ENCODE peak calls at places on chromosomes 1 and 21, in five cellular contexts. E is body of pancreas, D is uterus, L is psoas muscle, U is stomach. Q is an unnamed sample.
A peak's percentile ranks its signal among the peaks of the same experiment; 100 is the strongest.

GRCh38 chr1:151501474-151501873 is 9.7 kb upstream of the CGN start:
- DNase-seq in D (no peak), U (no peak), E (no peak), L (no peak), Q (no peak)

GRCh38 chr1:30303387-30303786 is 420.0 kb downstream of the MATN1 start:
- DNase-seq in L (no peak), E (no peak), D (no peak), U (no peak), Q (no peak)

GRCh38 chr1:184152502-184152901 is 101.0 kb downstream of the TSEN15 start:
- DNase-seq in L (peak; percentile 61), D (peak; percentile 38), E (no peak), U (no peak), Q (peak; percentile 34)

GRCh38 chr1:200217703-200218102 is 190.2 kb downstream of the NR5A2 start:
- DNase-seq in D (no peak), L (no peak), U (no peak), E (no peak), Q (no peak)

GRCh38 chr1:244289976-244290375 is 161.7 kb downstream of the ADSS2 start:
- DNase-seq in U (no peak), D (no peak), L (no peak), E (no peak), Q (no peak)

GRCh38 chr1:163085041-163085903 is 16.1 kb downstream of the RGS4 start:
- DNase-seq in E (no peak), D (no peak), U (no peak), L (no peak), Q (no peak)

GRCh38 chr1:40076895-40077312 is 20.1 kb downstream of the PPT1 start:
- DNase-seq in L (no peak), D (peak; percentile 36), U (no peak), E (no peak), Q (no peak)

GRCh38 chr1:4366091-4366490 is 288.3 kb upstream of the AJAP1 start:
- DNase-seq in E (no peak), U (no peak), D (no peak), L (no peak), Q (no peak)

GRCh38 chr1:116988248-116988647 is 13.3 kb upstream of the CD101 start:
- DNase-seq in E (no peak), U (no peak), L (no peak), D (no peak), Q (peak; percentile 38)

GRCh38 chr1:185674201-185674600 is 60.0 kb upstream of the HMCN1 start:
- DNase-seq in E (no peak), L (no peak), U (no peak), D (no peak), Q (no peak)

GRCh38 chr1:89802841-89803240 is 18.0 kb upstream of the LRRC8D start:
- DNase-seq in D (no peak), L (no peak), E (no peak), U (no peak), Q (no peak)

GRCh38 chr1:12085643-12086260 is 22.6 kb downstream of the TNFRSF8 start:
- DNase-seq in U (no peak), D (no peak), E (no peak), L (no peak), Q (no peak)

GRCh38 chr1:212247179-212247721 is 38.0 kb upstream of the PPP2R5A start:
- DNase-seq in D (no peak), L (no peak), E (no peak), U (no peak), Q (peak; percentile 19)

GRCh38 chr1:203692565-203693470 is 66.2 kb downstream of the ATP2B4 start:
- DNase-seq in D (peak; percentile 92), E (peak; percentile 75), L (peak; percentile 91), U (peak; percentile 65), Q (peak; percentile 82)

GRCh38 chr1:152049291-152050073 is 12.7 kb upstream of the S100A11 start:
- DNase-seq in D (no peak), E (no peak), U (no peak), L (no peak), Q (no peak)

GRCh38 chr1:232844791-232845190 is 39.6 kb downstream of the MAP10 start:
- DNase-seq in D (no peak), E (no peak), U (no peak), L (no peak), Q (no peak)

GRCh38 chr1:12206792-12207424 is 22.9 kb upstream of the VPS13D start:
- DNase-seq in L (no peak), U (no peak), D (no peak), E (no peak), Q (no peak)

GRCh38 chr1:202154766-202155477 is 5.5 kb downstream of the PTPN7 start:
- DNase-seq in L (no peak), E (peak; percentile 30), D (no peak), U (peak; percentile 49), Q (no peak)

GRCh38 chr1:65068202-65069011 is 79.6 kb upstream of the AK4 start:
- DNase-seq in D (peak; percentile 29), L (no peak), E (peak; percentile 24), U (no peak), Q (no peak)

GRCh38 chr1:161954050-161954449 is 69.6 kb downstream of the OLFML2B start:
- DNase-seq in E (no peak), U (no peak), D (no peak), L (no peak), Q (no peak)

GRCh38 chr1:27816921-27817630 is 13.5 kb upstream of the PPP1R8 start:
- DNase-seq in D (no peak), E (no peak), U (no peak), L (no peak), Q (no peak)

GRCh38 chr1:10616696-10617095 is 141.9 kb downstream of the PEX14 start:
- DNase-seq in L (no peak), U (no peak), E (no peak), D (no peak), Q (no peak)

GRCh38 chr21:32886339-32886738 is 114.8 kb upstream of the PAXBP1 start:
- DNase-seq in D (no peak), E (no peak), U (no peak), L (no peak), Q (no peak)

GRCh38 chr21:40466893-40467483 is 380.0 kb downstream of the DSCAM start:
- DNase-seq in D (no peak), U (no peak), L (no peak), E (no peak), Q (no peak)

GRCh38 chr1:245997471-245998258 is 509.4 kb downstream of the SMYD3 start:
- DNase-seq in D (no peak), E (peak; percentile 41), U (peak; percentile 88), L (no peak), Q (peak; percentile 56)

GRCh38 chr21:42574234-42575027 is 60.8 kb downstream of the SLC37A1 start:
- DNase-seq in L (no peak), E (peak; percentile 8), D (peak; percentile 7), U (peak; percentile 25), Q (no peak)

GRCh38 chr1:168636200-168636599 is 59.8 kb downstream of the XCL1 start:
- DNase-seq in E (no peak), D (no peak), U (no peak), L (no peak), Q (no peak)

GRCh38 chr1:165695011-165695410 is 3.4 kb downstream of the ALDH9A1 start:
- DNase-seq in L (no peak), D (no peak), U (no peak), E (no peak), Q (no peak)

GRCh38 chr1:26833432-26834405 is 7.2 kb downstream of the ZDHHC18 start:
- DNase-seq in L (peak; percentile 64), E (no peak), D (no peak), U (peak; percentile 64), Q (peak; percentile 30)

GRCh38 chr1:154434346-154435075 is 29.4 kb downstream of the IL6R start:
- DNase-seq in L (peak; percentile 89), E (peak; percentile 50), D (peak; percentile 91), U (peak; percentile 81), Q (peak; percentile 86)

GRCh38 chr21:24829397-24829796 is 777.9 kb downstream of the MRPL39 start:
- DNase-seq in L (no peak), E (no peak), D (no peak), U (no peak), Q (no peak)

GRCh38 chr1:25837253-25837875 is 17.6 kb downstream of the MTFR1L start:
- DNase-seq in E (no peak), D (no peak), U (no peak), L (no peak), Q (no peak)

GRCh38 chr1:160446945-160447600 is 46.7 kb downstream of the VANGL2 start:
- DNase-seq in E (no peak), U (no peak), L (no peak), D (no peak), Q (no peak)

GRCh38 chr1:117336087-117336817 is 31.0 kb upstream of the MAN1A2 start:
- DNase-seq in D (no peak), U (no peak), L (no peak), E (no peak), Q (no peak)

GRCh38 chr1:65011983-65012382 is 45.6 kb upstream of the JAK1 start:
- DNase-seq in L (no peak), U (no peak), D (no peak), E (no peak), Q (no peak)

DNA sequence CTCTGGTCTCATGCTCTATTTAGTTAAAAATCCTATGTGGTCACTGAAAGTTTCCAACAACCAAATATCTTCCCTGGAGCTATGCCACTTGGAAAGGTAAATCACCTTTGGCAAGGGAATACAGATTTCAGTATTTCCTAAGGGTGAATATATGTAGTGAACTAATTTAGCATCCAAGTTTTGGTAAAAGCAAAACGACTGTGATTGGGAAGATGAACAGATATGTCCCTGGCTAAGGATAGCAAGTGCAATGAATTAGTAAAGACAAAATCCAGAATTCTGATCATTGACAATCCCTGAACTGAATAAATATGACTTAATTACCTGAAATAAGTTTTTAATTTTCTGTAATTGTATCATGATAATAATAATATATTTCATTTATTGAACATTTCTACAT is at the start of gene OR2T33:
- DNase-seq in D (no peak), U (no peak), L (no peak), E (no peak), Q (no peak)
- H3K9me3 ChIP-seq in D (no peaks in the 10 kb centered on the region), U (no peaks in the 10 kb centered on the region), L (peaks cover 7% of the 10 kb centered on the region), E (no peaks in the 10 kb centered on the region), Q (peaks cover 16% of the 10 kb centered on the region)

GRCh38 chr1:177170756-177171535 is at the start of gene BRINP2:
- DNase-seq in E (peak; percentile 43), L (peak; percentile 73), U (peak; percentile 56), D (no peak), Q (peak; percentile 47)
- H3K9me3 ChIP-seq in E (no peaks in the 10 kb centered on the region), L (no peaks in the 10 kb centered on the region), U (no peaks in the 10 kb centered on the region), D (no peaks in the 10 kb centered on the region), Q (no peaks in the 10 kb centered on the region)

DNA sequence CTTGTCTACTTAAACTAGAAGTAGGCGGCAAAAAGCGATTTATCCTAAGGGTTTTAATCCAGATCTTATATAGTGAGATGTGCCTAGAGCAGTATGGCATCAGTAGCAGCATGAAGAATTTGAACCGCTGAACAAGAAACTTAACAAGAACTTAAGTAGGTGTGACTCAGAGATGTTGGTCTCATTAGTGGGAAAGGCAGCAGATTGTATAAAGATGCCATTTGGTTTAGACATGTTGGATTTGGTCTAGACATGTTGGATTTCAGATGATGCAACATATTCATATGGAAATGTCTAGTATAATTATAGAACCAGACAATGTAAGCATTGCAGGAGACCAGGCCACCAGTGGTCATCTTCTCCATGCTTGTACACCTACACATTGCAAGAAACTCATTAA is 42.1 kb upstream of the ZP4 start:
- DNase-seq in L (no peak), D (no peak), U (no peak), E (no peak), Q (no peak)
- H3K9me3 ChIP-seq in L (no peaks in the 10 kb centered on the region), D (no peaks in the 10 kb centered on the region), U (no peaks in the 10 kb centered on the region), E (no peaks in the 10 kb centered on the region), Q (no peaks in the 10 kb centered on the region)

GRCh38 chr21:18987515-18988026 is 584.0 kb upstream of the TMPRSS15 start:
- DNase-seq in L (no peak), U (no peak), D (no peak), E (no peak), Q (no peak)

GRCh38 chr21:18986197-18986596 is 582.6 kb upstream of the TMPRSS15 start:
- DNase-seq in U (no peak), D (no peak), E (no peak), L (no peak), Q (no peak)

GRCh38 chr21:18991846-18992245 is 588.3 kb upstream of the TMPRSS15 start:
- DNase-seq in E (no peak), L (no peak), D (no peak), U (no peak), Q (no peak)
- H3K9me3 ChIP-seq in E (no peaks in the 10 kb centered on the region), L (no peaks in the 10 kb centered on the region), D (no peaks in the 10 kb centered on the region), U (no peaks in the 10 kb centered on the region), Q (no peaks in the 10 kb centered on the region)